ENCODE peak calls at places on chromosomes 12 and 14, in seven cellular contexts. One of them, this sample, is unnamed.

GRCh38 chr12:46208370-46208769 is 60.5 kb downstream of the SLC38A1 start:
- DNase-seq in AG09319: no peak
- DNase-seq in bronchial epithelial cell: no peak
- DNase-seq in GM12864: no peak
- DNase-seq in uterus: no peak
- DNase-seq in epithelial cell of esophagus: peak; percentile 17
- DNase-seq in dorsolateral prefrontal cortex: no peak
- DNase-seq in this sample: no peak

GRCh38 chr12:122871851-122872785 is 23.8 kb downstream of the VPS37B start:
- DNase-seq in AG09319: peak; percentile 60
- DNase-seq in bronchial epithelial cell: peak; percentile 88
- DNase-seq in GM12864: no peak
- DNase-seq in uterus: peak; percentile 51
- DNase-seq in epithelial cell of esophagus: peak; percentile 92
- DNase-seq in dorsolateral prefrontal cortex: peak; percentile 43
- DNase-seq in this sample: no peak

GRCh38 chr14:26281280-26281998 is 316.4 kb downstream of the NOVA1 start:
- DNase-seq in AG09319: peak; percentile 63
- DNase-seq in bronchial epithelial cell: peak; percentile 83
- DNase-seq in GM12864: no peak
- DNase-seq in uterus: no peak
- DNase-seq in epithelial cell of esophagus: peak; percentile 88
- DNase-seq in dorsolateral prefrontal cortex: no peak
- DNase-seq in this sample: no peak

GRCh38 chr14:72739446-72740405 is 154.2 kb downstream of the DPF3 start:
- DNase-seq in AG09319: no peak
- DNase-seq in bronchial epithelial cell: no peak
- DNase-seq in GM12864: no peak
- DNase-seq in uterus: no peak
- DNase-seq in epithelial cell of esophagus: no peak
- DNase-seq in dorsolateral prefrontal cortex: no peak
- DNase-seq in this sample: no peak

GRCh38 chr14:104451474-104451873 is 128.1 kb upstream of the C14orf180 start:
- DNase-seq in AG09319: no peak
- DNase-seq in bronchial epithelial cell: no peak
- DNase-seq in GM12864: no peak
- DNase-seq in uterus: no peak
- DNase-seq in epithelial cell of esophagus: no peak
- DNase-seq in dorsolateral prefrontal cortex: no peak
- DNase-seq in this sample: no peak

GRCh38 chr12:12474931-12475485 is 87.7 kb downstream of the DUSP16 start:
- DNase-seq in AG09319: no peak
- DNase-seq in bronchial epithelial cell: peak; percentile 20
- DNase-seq in GM12864: peak; percentile 73
- DNase-seq in uterus: no peak
- DNase-seq in epithelial cell of esophagus: no peak
- DNase-seq in dorsolateral prefrontal cortex: no peak
- DNase-seq in this sample: no peak

GRCh38 chr14:34433957-34434356 is 28.1 kb downstream of the SPTSSA start:
- DNase-seq in AG09319: no peak
- DNase-seq in bronchial epithelial cell: no peak
- DNase-seq in GM12864: no peak
- DNase-seq in uterus: no peak
- DNase-seq in epithelial cell of esophagus: no peak
- DNase-seq in dorsolateral prefrontal cortex: no peak
- DNase-seq in this sample: no peak

GRCh38 chr12:102958830-102959176 is 1.3 kb downstream of the ASCL1 start:
- DNase-seq in AG09319: no peak
- DNase-seq in bronchial epithelial cell: no peak
- DNase-seq in GM12864: no peak
- DNase-seq in uterus: no peak
- DNase-seq in epithelial cell of esophagus: no peak
- DNase-seq in dorsolateral prefrontal cortex: no peak
- DNase-seq in this sample: no peak

GRCh38 chr12:2833327-2833726 is 1.5 kb downstream of the NRIP2 start:
- DNase-seq in AG09319: no peak
- DNase-seq in bronchial epithelial cell: peak; percentile 60
- DNase-seq in GM12864: no peak
- DNase-seq in uterus: no peak
- DNase-seq in epithelial cell of esophagus: peak; percentile 58
- DNase-seq in dorsolateral prefrontal cortex: no peak
- DNase-seq in this sample: no peak

GRCh38 chr14:105857816-105858675 is 331.7 kb downstream of the TMEM121 start:
- DNase-seq in AG09319: no peak
- DNase-seq in bronchial epithelial cell: no peak
- DNase-seq in GM12864: no peak
- DNase-seq in uterus: peak; percentile 6
- DNase-seq in epithelial cell of esophagus: no peak
- DNase-seq in dorsolateral prefrontal cortex: peak; percentile 11
- DNase-seq in this sample: no peak

GRCh38 chr12:20716985-20717384 is 21.9 kb downstream of the SLCO1C1 start:
- DNase-seq in AG09319: no peak
- DNase-seq in bronchial epithelial cell: no peak
- DNase-seq in GM12864: no peak
- DNase-seq in uterus: no peak
- DNase-seq in epithelial cell of esophagus: no peak
- DNase-seq in dorsolateral prefrontal cortex: no peak
- DNase-seq in this sample: no peak

GRCh38 chr12:123595729-123596128 is 6.2 kb upstream of the DDX55 start:
- DNase-seq in AG09319: no peak
- DNase-seq in bronchial epithelial cell: no peak
- DNase-seq in GM12864: no peak
- DNase-seq in uterus: no peak
- DNase-seq in epithelial cell of esophagus: no peak
- DNase-seq in dorsolateral prefrontal cortex: no peak
- DNase-seq in this sample: no peak

GRCh38 chr12:14356147-14356546 is 9.3 kb upstream of the ATF7IP start:
- DNase-seq in AG09319: no peak
- DNase-seq in bronchial epithelial cell: peak; percentile 26
- DNase-seq in GM12864: no peak
- DNase-seq in uterus: no peak
- DNase-seq in epithelial cell of esophagus: peak; percentile 42
- DNase-seq in dorsolateral prefrontal cortex: no peak
- DNase-seq in this sample: no peak

GRCh38 chr12:112134731-112135130 is 9.4 kb downstream of the TRAFD1 start:
- DNase-seq in AG09319: no peak
- DNase-seq in bronchial epithelial cell: no peak
- DNase-seq in GM12864: no peak
- DNase-seq in uterus: no peak
- DNase-seq in epithelial cell of esophagus: no peak
- DNase-seq in dorsolateral prefrontal cortex: no peak
- DNase-seq in this sample: no peak

GRCh38 chr14:36068777-36069534 is 107.6 kb downstream of the PTCSC3 start:
- DNase-seq in AG09319: no peak
- DNase-seq in bronchial epithelial cell: peak; percentile 85
- DNase-seq in GM12864: no peak
- DNase-seq in uterus: no peak
- DNase-seq in epithelial cell of esophagus: peak; percentile 61
- DNase-seq in dorsolateral prefrontal cortex: no peak
- DNase-seq in this sample: no peak

GRCh38 chr12:65856521-65856920 is 32.2 kb downstream of the HMGA2 start:
- DNase-seq in AG09319: no peak
- DNase-seq in bronchial epithelial cell: no peak
- DNase-seq in GM12864: no peak
- DNase-seq in uterus: no peak
- DNase-seq in epithelial cell of esophagus: no peak
- DNase-seq in dorsolateral prefrontal cortex: no peak
- DNase-seq in this sample: no peak

GRCh38 chr12:68468036-68468435 is 135.9 kb upstream of the MDM1 start:
- DNase-seq in AG09319: no peak
- DNase-seq in bronchial epithelial cell: no peak
- DNase-seq in GM12864: no peak
- DNase-seq in uterus: no peak
- DNase-seq in epithelial cell of esophagus: no peak
- DNase-seq in dorsolateral prefrontal cortex: no peak
- DNase-seq in this sample: no peak

GRCh38 chr12:12954878-12955625 is 3.1 kb upstream of the GPRC5D start:
- DNase-seq in AG09319: no peak
- DNase-seq in bronchial epithelial cell: no peak
- DNase-seq in GM12864: no peak
- DNase-seq in uterus: no peak
- DNase-seq in epithelial cell of esophagus: no peak
- DNase-seq in dorsolateral prefrontal cortex: no peak
- DNase-seq in this sample: no peak

GRCh38 chr14:101840649-101841365 is 79.3 kb downstream of the PPP2R5C start:
- DNase-seq in AG09319: no peak
- DNase-seq in bronchial epithelial cell: peak; percentile 18
- DNase-seq in GM12864: no peak
- DNase-seq in uterus: no peak
- DNase-seq in epithelial cell of esophagus: peak; percentile 29
- DNase-seq in dorsolateral prefrontal cortex: no peak
- DNase-seq in this sample: no peak

GRCh38 chr14:60093088-60093487 is 1.4 kb downstream of the PCNX4 start:
- DNase-seq in AG09319: no peak
- DNase-seq in bronchial epithelial cell: no peak
- DNase-seq in GM12864: no peak
- DNase-seq in uterus: no peak
- DNase-seq in epithelial cell of esophagus: no peak
- DNase-seq in dorsolateral prefrontal cortex: no peak
- DNase-seq in this sample: no peak

GRCh38 chr14:56488306-56488705 is 91.3 kb upstream of the TMEM260 start:
- DNase-seq in AG09319: no peak
- DNase-seq in bronchial epithelial cell: peak; percentile 29
- DNase-seq in GM12864: no peak
- DNase-seq in uterus: no peak
- DNase-seq in epithelial cell of esophagus: peak; percentile 30
- DNase-seq in dorsolateral prefrontal cortex: no peak
- DNase-seq in this sample: no peak

GRCh38 chr14:105029402-105029801 is 8.5 kb upstream of the CDCA4 start:
- DNase-seq in AG09319: no peak
- DNase-seq in bronchial epithelial cell: no peak
- DNase-seq in GM12864: no peak
- DNase-seq in uterus: no peak
- DNase-seq in epithelial cell of esophagus: no peak
- DNase-seq in dorsolateral prefrontal cortex: no peak
- DNase-seq in this sample: no peak

GRCh38 chr14:21852775-21853174 is 179.2 kb upstream of the OR4E1 start:
- DNase-seq in AG09319: no peak
- DNase-seq in bronchial epithelial cell: no peak
- DNase-seq in GM12864: no peak
- DNase-seq in uterus: no peak
- DNase-seq in epithelial cell of esophagus: no peak
- DNase-seq in dorsolateral prefrontal cortex: no peak
- DNase-seq in this sample: no peak

GRCh38 chr14:29798776-29799175 is 128.9 kb downstream of the PRKD1 start:
- DNase-seq in AG09319: no peak
- DNase-seq in bronchial epithelial cell: no peak
- DNase-seq in GM12864: no peak
- DNase-seq in uterus: no peak
- DNase-seq in epithelial cell of esophagus: no peak
- DNase-seq in dorsolateral prefrontal cortex: no peak
- DNase-seq in this sample: no peak

GRCh38 chr14:29802211-29802610 is 125.4 kb downstream of the PRKD1 start:
- DNase-seq in AG09319: no peak
- DNase-seq in bronchial epithelial cell: no peak
- DNase-seq in GM12864: no peak
- DNase-seq in uterus: no peak
- DNase-seq in epithelial cell of esophagus: no peak
- DNase-seq in dorsolateral prefrontal cortex: no peak
- DNase-seq in this sample: no peak

GRCh38 chr14:29799718-29800117 is 127.9 kb downstream of the PRKD1 start:
- DNase-seq in AG09319: no peak
- DNase-seq in bronchial epithelial cell: no peak
- DNase-seq in GM12864: no peak
- DNase-seq in uterus: no peak
- DNase-seq in epithelial cell of esophagus: no peak
- DNase-seq in dorsolateral prefrontal cortex: no peak
- DNase-seq in this sample: no peak

GRCh38 chr14:29803045-29803444 is 124.6 kb downstream of the PRKD1 start:
- DNase-seq in AG09319: no peak
- DNase-seq in bronchial epithelial cell: no peak
- DNase-seq in GM12864: no peak
- DNase-seq in uterus: no peak
- DNase-seq in epithelial cell of esophagus: no peak
- DNase-seq in dorsolateral prefrontal cortex: no peak
- DNase-seq in this sample: no peak

GRCh38 chr14:29800961-29801360 is 126.7 kb downstream of the PRKD1 start:
- DNase-seq in AG09319: no peak
- DNase-seq in bronchial epithelial cell: no peak
- DNase-seq in GM12864: no peak
- DNase-seq in uterus: no peak
- DNase-seq in epithelial cell of esophagus: no peak
- DNase-seq in dorsolateral prefrontal cortex: no peak
- DNase-seq in this sample: no peak
- TF ChIP-seq CTCF in AG09319: no peak
- TF ChIP-seq CTCF in bronchial epithelial cell: peak; percentile 20
- TF ChIP-seq CTCF in GM12864: peak; percentile 15
- TF ChIP-seq CTCF in uterus: no peak
- TF ChIP-seq CTCF in epithelial cell of esophagus: no peak
- TF ChIP-seq CTCF in dorsolateral prefrontal cortex: no peak
- TF ChIP-seq CTCF in this sample: no peak

GRCh38 chr12:107925125-107925524 is 150.6 kb downstream of the ASCL4 start:
- DNase-seq in AG09319: no peak
- DNase-seq in bronchial epithelial cell: no peak
- DNase-seq in GM12864: no peak
- DNase-seq in uterus: no peak
- DNase-seq in epithelial cell of esophagus: no peak
- DNase-seq in dorsolateral prefrontal cortex: no peak
- DNase-seq in this sample: no peak

GRCh38 chr12:107931761-107932160 is 157.3 kb downstream of the ASCL4 start:
- DNase-seq in AG09319: no peak
- DNase-seq in bronchial epithelial cell: no peak
- DNase-seq in GM12864: no peak
- DNase-seq in uterus: no peak
- DNase-seq in epithelial cell of esophagus: no peak
- DNase-seq in dorsolateral prefrontal cortex: no peak
- DNase-seq in this sample: no peak

DNA sequence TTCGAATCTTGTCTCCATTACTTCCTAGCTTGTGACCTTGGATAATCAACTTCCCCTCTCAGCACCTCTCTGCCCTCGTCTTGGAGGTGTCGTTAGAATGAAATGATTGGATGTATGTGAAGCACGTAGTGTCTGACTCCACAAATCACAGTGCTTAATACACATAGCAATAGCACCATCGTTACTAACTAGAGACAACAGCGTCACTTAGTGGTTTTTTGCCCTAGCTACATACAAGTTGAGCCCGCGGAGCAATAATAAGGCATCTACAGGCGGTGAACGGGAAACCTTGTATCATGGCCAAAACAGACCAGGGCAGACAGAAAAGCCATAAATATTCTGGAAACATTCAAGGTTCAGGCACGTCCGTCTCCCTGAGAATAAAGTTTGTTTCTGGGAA is 154.9 kb downstream of the ASCL4 start:
- DNase-seq in AG09319: no peak
- DNase-seq in bronchial epithelial cell: peak; percentile 28
- DNase-seq in GM12864: no peak
- DNase-seq in uterus: no peak
- DNase-seq in epithelial cell of esophagus: peak; percentile 30
- DNase-seq in dorsolateral prefrontal cortex: no peak
- DNase-seq in this sample: no peak
- TF ChIP-seq CTCF in AG09319: peak; percentile 5
- TF ChIP-seq CTCF in bronchial epithelial cell: peak; percentile 38
- TF ChIP-seq CTCF in GM12864: peak; percentile 26
- TF ChIP-seq CTCF in uterus: no peak
- TF ChIP-seq CTCF in epithelial cell of esophagus: peak; percentile 28
- TF ChIP-seq CTCF in dorsolateral prefrontal cortex: peak; percentile 42
- TF ChIP-seq CTCF in this sample: no peak

GRCh38 chr12:54230555-54230954 is 41.8 kb upstream of the SMUG1 start:
- DNase-seq in AG09319: no peak
- DNase-seq in bronchial epithelial cell: peak; percentile 58
- DNase-seq in GM12864: no peak
- DNase-seq in uterus: no peak
- DNase-seq in epithelial cell of esophagus: no peak
- DNase-seq in dorsolateral prefrontal cortex: no peak
- DNase-seq in this sample: no peak
- TF ChIP-seq CTCF in AG09319: no peak
- TF ChIP-seq CTCF in bronchial epithelial cell: peak; percentile 14
- TF ChIP-seq CTCF in GM12864: no peak
- TF ChIP-seq CTCF in uterus: no peak
- TF ChIP-seq CTCF in epithelial cell of esophagus: no peak
- TF ChIP-seq CTCF in dorsolateral prefrontal cortex: no peak
- TF ChIP-seq CTCF in this sample: no peak

GRCh38 chr12:119988788-119989618 is at the start of gene BICDL1:
- DNase-seq in AG09319: no peak
- DNase-seq in bronchial epithelial cell: peak; percentile 91
- DNase-seq in GM12864: peak; percentile 80
- DNase-seq in uterus: peak; percentile 13
- DNase-seq in epithelial cell of esophagus: peak; percentile 98
- DNase-seq in dorsolateral prefrontal cortex: peak; percentile 30
- DNase-seq in this sample: no peak
- TF ChIP-seq CTCF in AG09319: no peak
- TF ChIP-seq CTCF in bronchial epithelial cell: no peak
- TF ChIP-seq CTCF in GM12864: no peak
- TF ChIP-seq CTCF in uterus: no peak
- TF ChIP-seq CTCF in epithelial cell of esophagus: no peak
- TF ChIP-seq CTCF in dorsolateral prefrontal cortex: no peak
- TF ChIP-seq CTCF in this sample: no peak